ENCODE peak calls at places on chromosomes 16 and 17, in four cellular contexts. U is SK-N-SH, K is WTC11, P is HepG2. H is an unnamed sample.

GRCh38 chr16:9847146-9847545 is 335.1 kb downstream of the GRIN2A start:
- DNase-seq in U (no peak), K (no peak), P (no peak), H (no peak)

GRCh38 chr17:7552621-7553051 is 3.8 kb downstream of the TNFSF12 start:
- DNase-seq in K (no peak), P (no peak), U (no peak), H (no peak)

GRCh38 chr16:69706256-69706974 is 19.9 kb downstream of the NQO1 start:
- DNase-seq in K (no peak), U (no peak), P (no peak), H (no peak)

GRCh38 chr16:85084841-85085535 is 27.3 kb downstream of the CIBAR2 start:
- DNase-seq in U (no peak), K (no peak), P (no peak), H (no peak)

GRCh38 chr17:73308017-73308823 is 3.6 kb downstream of the CDC42EP4 start:
- DNase-seq in U (no peak), K (no peak), P (peak), H (peak)

GRCh38 chr16:83901101-83901500 is 2.2 kb downstream of the MLYCD start:
- DNase-seq in P (no peak), K (no peak), U (no peak), H (no peak)

GRCh38 chr17:10292057-10292931 is 80.5 kb downstream of the MYH13 start:
- DNase-seq in K (no peak), U (no peak), P (no peak), H (no peak)

GRCh38 chr17:30321314-30321713 is 12.5 kb downstream of the TMIGD1 start:
- DNase-seq in P (no peak), K (no peak), U (no peak), H (no peak)

GRCh38 chr17:7014995-7015586 is 2.7 kb downstream of the RNASEK start:
- DNase-seq in K (no peak), P (no peak), U (no peak), H (no peak)

GRCh38 chr16:27818231-27818630 is 245.3 kb downstream of the GSG1L start:
- DNase-seq in U (no peak), P (no peak), K (no peak), H (no peak)

GRCh38 chr17:57834146-57834741 is 15.6 kb downstream of the MRPS23 start:
- DNase-seq in P (no peak), K (peak), U (peak), H (no peak)

GRCh38 chr17:20263595-20263994 is 203.7 kb downstream of the LGALS9B start:
- DNase-seq in U (no peak), P (no peak), K (no peak), H (no peak)

GRCh38 chr17:4165301-4166010 is 22.5 kb downstream of the CYB5D2 start:
- DNase-seq in U (no peak), P (no peak), K (no peak), H (no peak)

GRCh38 chr16:44655-45054 is 8.8 kb downstream of the POLR3K start:
- DNase-seq in P (no peak), U (no peak), K (no peak), H (no peak)

GRCh38 chr16:28321700-28322411 is 29.5 kb downstream of the SBK1 start:
- DNase-seq in U (peak), K (peak), P (peak), H (peak)

GRCh38 chr17:45953561-45953960 is 45.5 kb upstream of the STH start:
- DNase-seq in K (no peak), U (no peak), P (no peak), H (no peak)

GRCh38 chr16:81838794-81839193 is 59.7 kb downstream of the PLCG2 start:
- DNase-seq in P (no peak), U (no peak), K (no peak), H (no peak)
- TF ChIP-seq FOXJ3 in P (no peak), U (no peak), K (no peak), H (no peak)

DNA sequence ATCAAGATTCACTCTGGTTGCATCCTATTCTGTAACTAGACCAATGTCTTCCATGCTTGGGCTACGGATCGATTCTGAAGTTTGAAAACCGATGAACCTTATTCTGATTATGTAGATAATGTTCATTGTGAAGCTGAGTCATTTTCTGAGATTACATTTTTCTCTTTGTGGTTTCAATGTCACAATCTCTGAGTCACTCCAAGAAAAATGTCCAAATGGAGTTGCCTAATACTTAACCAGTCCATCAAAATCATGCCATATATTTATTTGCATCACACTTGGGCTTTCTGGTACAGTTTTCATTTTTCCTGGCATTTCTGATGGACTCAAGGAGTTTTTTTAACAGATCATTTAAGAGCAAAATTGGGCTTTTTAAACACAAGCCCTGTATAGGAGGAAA is 17.4 kb downstream of the CACNG3 start:
- DNase-seq in P (no peak), U (no peak), K (no peak), H (no peak)
- TF ChIP-seq FOXJ3 in P (no peak), U (no peak), K (no peak), H (no peak)

DNA sequence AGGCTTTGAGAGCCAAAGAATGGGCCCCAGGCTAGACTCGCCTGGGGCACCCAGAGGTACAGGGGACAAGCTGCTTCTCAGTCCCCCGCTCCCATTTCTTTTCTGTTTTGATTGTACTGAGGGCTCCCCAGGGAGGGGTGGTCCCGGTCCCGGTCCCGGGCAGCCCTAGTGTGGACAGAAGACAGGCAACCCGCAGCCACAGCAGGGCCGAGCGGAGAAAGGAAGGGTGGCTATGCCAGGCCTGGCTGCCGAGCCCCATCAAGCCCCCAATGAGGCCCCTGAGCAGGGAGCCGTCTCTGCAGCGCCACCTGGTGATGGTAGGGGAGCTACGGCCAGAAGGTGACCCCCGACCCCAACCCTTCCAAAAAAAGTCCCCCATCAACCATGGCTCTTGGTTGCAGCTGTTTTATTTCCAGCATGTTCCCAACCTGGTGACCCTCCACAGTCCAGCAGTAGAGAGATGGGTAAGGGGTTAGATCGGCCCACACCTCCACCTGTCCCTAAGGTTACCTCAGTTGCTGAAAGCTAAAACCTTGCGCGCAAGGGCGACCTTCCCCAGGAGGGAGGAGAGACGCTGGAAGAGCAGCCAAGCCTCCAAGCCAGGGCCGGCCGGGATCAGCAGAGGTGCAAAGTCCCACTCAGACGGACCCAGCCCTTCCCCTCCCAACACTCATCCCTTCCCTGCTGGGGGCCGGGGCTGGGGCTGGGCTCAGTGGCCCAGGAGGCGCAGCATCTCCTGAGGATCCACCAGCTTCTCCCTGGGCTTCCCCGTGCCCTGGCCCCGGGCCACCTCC is 2.6 kb upstream of the GRIN2C start:
- DNase-seq in P (peak), K (peak), U (peak), H (peak)
- TF ChIP-seq FOXJ3 in P (no peak), K (no peak), U (no peak), H (no peak)

DNA sequence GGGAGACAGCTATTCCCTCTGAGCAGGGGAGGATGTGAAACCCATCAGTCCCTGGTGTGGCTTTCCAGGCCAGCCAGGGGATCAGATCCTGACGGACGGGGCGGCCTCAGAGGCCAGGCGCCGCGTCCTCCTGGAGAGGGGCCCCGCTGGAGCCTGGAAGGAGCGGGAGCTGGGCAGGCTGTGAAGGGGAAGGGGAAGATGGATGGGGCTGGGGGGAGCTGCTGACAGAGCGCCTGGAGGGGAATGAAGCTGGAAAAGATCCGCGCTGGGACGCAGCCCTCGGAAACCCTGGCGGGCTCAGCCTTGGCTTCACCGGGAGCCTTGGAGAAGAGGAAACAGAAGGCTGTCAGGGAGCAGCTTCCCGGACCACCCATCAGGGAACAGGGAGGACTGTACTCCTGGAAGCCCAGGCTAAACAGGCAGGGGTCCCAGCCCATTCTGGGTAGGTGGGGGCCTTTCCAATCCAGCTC is 358.0 kb downstream of the C16orf95 start:
- DNase-seq in U (no peak), P (no peak), K (no peak), H (no peak)
- TF ChIP-seq FOXJ3 in U (no peak), P (no peak), K (no peak), H (no peak)